ENCODE peak calls at places on chromosomes 6 and 20, in five cellular contexts. One of them, this sample, is unnamed. For H3K36me3, the result is how much of the 10 kb centered on the place peaks cover.

GRCh38 chr6:124867126-124867525 is 95.1 kb upstream of the RNF217 start:
- DNase-seq in astrocyte: no peak
- DNase-seq in mammary epithelial cell: no peak
- DNase-seq in hepatocyte: no peak
- DNase-seq in endothelial cell of umbilical vein: no peak
- DNase-seq in this sample: no peak

GRCh38 chr6:134111062-134111677 is 58.7 kb upstream of the SLC2A12 start:
- DNase-seq in astrocyte: peak
- DNase-seq in mammary epithelial cell: peak
- DNase-seq in hepatocyte: peak
- DNase-seq in endothelial cell of umbilical vein: peak
- DNase-seq in this sample: peak

GRCh38 chr6:30007132-30007764 is 53.8 kb upstream of the POLR1H start:
- DNase-seq in astrocyte: no peak
- DNase-seq in mammary epithelial cell: no peak
- DNase-seq in hepatocyte: no peak
- DNase-seq in endothelial cell of umbilical vein: no peak
- DNase-seq in this sample: no peak

GRCh38 chr6:8432614-8433013 is 2.7 kb downstream of the SLC35B3 start:
- DNase-seq in astrocyte: peak
- DNase-seq in mammary epithelial cell: no peak
- DNase-seq in hepatocyte: no peak
- DNase-seq in endothelial cell of umbilical vein: no peak
- DNase-seq in this sample: no peak

GRCh38 chr6:163883946-163884345 is 469.4 kb downstream of the QKI start:
- DNase-seq in astrocyte: no peak
- DNase-seq in mammary epithelial cell: no peak
- DNase-seq in hepatocyte: no peak
- DNase-seq in endothelial cell of umbilical vein: no peak
- DNase-seq in this sample: no peak

GRCh38 chr6:1524040-1524480 is 85.7 kb upstream of the FOXC1 start:
- DNase-seq in astrocyte: peak
- DNase-seq in mammary epithelial cell: peak
- DNase-seq in hepatocyte: peak
- DNase-seq in endothelial cell of umbilical vein: peak
- DNase-seq in this sample: peak

GRCh38 chr6:165876568-165876967 is 213.5 kb upstream of the PDE10A start:
- DNase-seq in astrocyte: peak
- DNase-seq in mammary epithelial cell: no peak
- DNase-seq in hepatocyte: no peak
- DNase-seq in endothelial cell of umbilical vein: no peak
- DNase-seq in this sample: peak

GRCh38 chr20:60066438-60066823 is 108.2 kb downstream of the CDH26 start:
- DNase-seq in astrocyte: no peak
- DNase-seq in mammary epithelial cell: no peak
- DNase-seq in hepatocyte: no peak
- DNase-seq in endothelial cell of umbilical vein: no peak
- DNase-seq in this sample: no peak

GRCh38 chr6:119110601-119111548 is 32.4 kb upstream of the FAM184A start:
- DNase-seq in astrocyte: peak
- DNase-seq in mammary epithelial cell: peak
- DNase-seq in hepatocyte: peak
- DNase-seq in endothelial cell of umbilical vein: peak
- DNase-seq in this sample: peak

GRCh38 chr6:86107985-86108384 is 465.3 kb upstream of the SYNCRIP start:
- DNase-seq in astrocyte: no peak
- DNase-seq in mammary epithelial cell: no peak
- DNase-seq in hepatocyte: no peak
- DNase-seq in endothelial cell of umbilical vein: no peak
- DNase-seq in this sample: no peak

GRCh38 chr20:9043364-9043763 is 25.5 kb upstream of the PLCB4 start:
- DNase-seq in astrocyte: no peak
- DNase-seq in mammary epithelial cell: no peak
- DNase-seq in hepatocyte: no peak
- DNase-seq in endothelial cell of umbilical vein: no peak
- DNase-seq in this sample: no peak

GRCh38 chr6:11824986-11825385 is 46.4 kb upstream of the ADTRP start:
- DNase-seq in astrocyte: peak
- DNase-seq in mammary epithelial cell: peak
- DNase-seq in hepatocyte: no peak
- DNase-seq in endothelial cell of umbilical vein: no peak
- DNase-seq in this sample: peak

GRCh38 chr6:37653229-37653628 is 44.5 kb downstream of the MDGA1 start:
- DNase-seq in astrocyte: no peak
- DNase-seq in mammary epithelial cell: no peak
- DNase-seq in hepatocyte: no peak
- DNase-seq in endothelial cell of umbilical vein: no peak
- DNase-seq in this sample: no peak

GRCh38 chr20:13868331-13868730 is 83.5 kb downstream of the NDUFAF5 start:
- DNase-seq in astrocyte: peak
- DNase-seq in mammary epithelial cell: peak
- DNase-seq in hepatocyte: no peak
- DNase-seq in endothelial cell of umbilical vein: no peak
- DNase-seq in this sample: peak

GRCh38 chr6:16850332-16851022 is 89.2 kb upstream of the ATXN1 start:
- DNase-seq in astrocyte: peak
- DNase-seq in mammary epithelial cell: no peak
- DNase-seq in hepatocyte: no peak
- DNase-seq in endothelial cell of umbilical vein: no peak
- DNase-seq in this sample: peak

GRCh38 chr6:10177703-10178102 is 237.2 kb downstream of the TFAP2A start:
- DNase-seq in astrocyte: no peak
- DNase-seq in mammary epithelial cell: peak
- DNase-seq in hepatocyte: no peak
- DNase-seq in endothelial cell of umbilical vein: no peak
- DNase-seq in this sample: peak

GRCh38 chr6:144302701-144303351 is 17.7 kb downstream of the UTRN start:
- DNase-seq in astrocyte: peak
- DNase-seq in mammary epithelial cell: no peak
- DNase-seq in hepatocyte: no peak
- DNase-seq in endothelial cell of umbilical vein: no peak
- DNase-seq in this sample: peak

GRCh38 chr6:35294308-35294945 is 3.2 kb upstream of the DEF6 start:
- DNase-seq in astrocyte: no peak
- DNase-seq in mammary epithelial cell: peak
- DNase-seq in hepatocyte: peak
- DNase-seq in endothelial cell of umbilical vein: peak
- DNase-seq in this sample: peak

GRCh38 chr20:46680684-46681031 is 8.6 kb downstream of the TP53RK start:
- DNase-seq in astrocyte: no peak
- DNase-seq in mammary epithelial cell: no peak
- DNase-seq in hepatocyte: no peak
- DNase-seq in endothelial cell of umbilical vein: no peak
- DNase-seq in this sample: no peak

GRCh38 chr6:80690611-80691090 is 584.2 kb downstream of the BCKDHB start:
- DNase-seq in astrocyte: peak
- DNase-seq in mammary epithelial cell: no peak
- DNase-seq in hepatocyte: no peak
- DNase-seq in endothelial cell of umbilical vein: no peak
- DNase-seq in this sample: peak

DNA sequence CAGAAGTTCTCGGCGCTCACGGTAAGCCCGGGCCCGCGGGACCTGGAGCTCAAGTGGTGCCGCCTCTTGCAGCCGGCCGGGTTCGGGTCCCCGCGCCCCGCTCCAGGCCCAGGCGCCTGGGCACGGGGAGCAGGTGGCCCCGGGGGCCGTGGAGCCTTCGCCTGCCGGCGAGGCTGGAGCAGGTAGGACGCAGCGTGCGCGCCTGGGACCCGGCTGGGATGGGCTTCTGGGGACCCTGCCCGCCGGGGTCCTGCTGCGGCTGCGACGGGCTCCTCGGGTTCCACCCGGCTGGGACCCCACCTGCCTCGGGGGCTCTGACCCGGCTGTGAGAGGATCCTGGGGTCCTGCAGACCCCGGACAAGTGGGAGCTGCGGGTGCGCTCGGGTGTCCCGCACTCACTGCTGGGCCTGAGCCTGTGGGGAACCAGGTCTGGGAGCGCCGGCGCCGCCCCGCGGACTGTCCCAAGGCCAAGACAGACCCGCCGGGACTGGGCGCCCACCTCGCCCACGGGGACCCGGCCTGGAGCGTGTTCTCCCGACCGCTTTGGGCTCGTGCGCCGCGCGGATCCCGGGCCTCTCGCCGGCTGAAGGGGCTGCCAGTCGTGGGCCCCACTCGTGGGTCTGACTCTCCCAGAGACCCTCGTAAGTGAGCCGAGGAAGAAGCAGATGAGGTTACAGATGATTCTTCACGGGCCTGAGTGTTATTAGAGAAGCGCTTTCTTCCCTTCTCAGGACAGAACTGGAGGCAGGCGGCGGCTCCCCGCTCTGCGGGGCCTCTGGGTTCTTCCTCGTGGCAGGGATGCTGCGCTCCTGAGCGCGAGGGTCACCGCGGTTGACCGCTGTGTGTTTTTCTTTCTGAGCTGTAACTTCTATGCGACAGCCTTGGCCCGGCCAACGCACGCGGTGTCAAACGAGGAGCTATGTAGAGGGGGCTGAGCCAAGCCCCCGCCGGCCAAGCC is 729 bp downstream of the SMOC2 start:
- DNase-seq in astrocyte: no peak
- DNase-seq in mammary epithelial cell: no peak
- DNase-seq in hepatocyte: no peak
- DNase-seq in endothelial cell of umbilical vein: no peak
- DNase-seq in this sample: no peak
- H3K27ac ChIP-seq in astrocyte: no peak
- H3K27ac ChIP-seq in mammary epithelial cell: no peak
- H3K27ac ChIP-seq in hepatocyte: no peak
- H3K27ac ChIP-seq in endothelial cell of umbilical vein: no peak
- H3K27ac ChIP-seq in this sample: no peak

GRCh38 chr6:43395822-43396221 is 26.4 kb upstream of the ZNF318 start:
- DNase-seq in astrocyte: no peak
- DNase-seq in mammary epithelial cell: no peak
- DNase-seq in hepatocyte: no peak
- DNase-seq in endothelial cell of umbilical vein: no peak
- DNase-seq in this sample: no peak
- H3K4me2 ChIP-seq in astrocyte: no peak
- H3K4me2 ChIP-seq in mammary epithelial cell: no peak
- H3K4me2 ChIP-seq in hepatocyte: no peak
- H3K4me2 ChIP-seq in endothelial cell of umbilical vein: no peak
- H3K4me2 ChIP-seq in this sample: no peak

GRCh38 chr20:58982406-58983114 is 1.5 kb downstream of the NELFCD start:
- DNase-seq in astrocyte: no peak
- DNase-seq in mammary epithelial cell: no peak
- DNase-seq in hepatocyte: peak
- DNase-seq in endothelial cell of umbilical vein: no peak
- DNase-seq in this sample: no peak
- H3K36me3 ChIP-seq in astrocyte: under half
- H3K36me3 ChIP-seq in mammary epithelial cell: under half
- H3K36me3 ChIP-seq in hepatocyte: under half
- H3K36me3 ChIP-seq in endothelial cell of umbilical vein: under half
- H3K36me3 ChIP-seq in this sample: under half

DNA sequence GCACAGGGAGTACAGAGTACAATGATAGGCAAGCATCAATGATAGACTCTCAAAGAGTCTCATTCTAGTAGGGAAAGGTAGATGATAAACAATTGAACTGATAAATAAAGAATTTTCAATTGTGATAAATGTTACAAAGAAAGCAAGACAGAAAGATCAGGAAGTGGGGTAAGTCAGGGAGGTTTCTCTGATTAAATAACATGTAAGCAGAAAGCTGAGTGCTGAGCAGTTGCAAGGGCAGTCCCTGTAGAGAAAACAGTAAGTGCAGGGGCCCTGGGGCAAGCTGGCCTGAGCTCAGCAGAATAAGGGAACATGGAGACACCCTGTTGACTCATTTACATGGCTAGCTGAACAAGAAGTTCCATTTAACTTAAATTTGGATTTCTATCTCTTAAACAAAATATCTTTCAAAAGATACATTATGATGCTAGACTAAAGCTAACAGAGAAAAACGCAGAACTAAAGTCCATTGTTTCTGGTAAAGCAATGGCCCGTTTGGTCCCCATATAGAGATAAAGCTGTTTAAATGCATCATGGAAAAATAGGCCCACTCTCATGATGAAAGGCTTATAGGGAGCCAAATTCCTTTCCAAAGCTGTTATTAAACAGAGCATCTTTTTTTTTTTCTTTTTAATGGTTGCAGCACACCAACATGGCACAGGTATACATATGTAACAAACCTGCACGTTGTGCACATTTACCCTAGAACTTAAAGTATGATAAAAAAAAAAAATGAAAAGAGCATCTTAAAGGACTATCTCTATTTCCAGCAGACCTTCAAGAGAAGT is 5.3 kb upstream of the TNFAIP3 start:
- DNase-seq in astrocyte: no peak
- DNase-seq in mammary epithelial cell: peak
- DNase-seq in hepatocyte: no peak
- DNase-seq in endothelial cell of umbilical vein: no peak
- DNase-seq in this sample: no peak
- H3K27ac ChIP-seq in astrocyte: no peak
- H3K27ac ChIP-seq in mammary epithelial cell: peak
- H3K27ac ChIP-seq in hepatocyte: peak
- H3K27ac ChIP-seq in endothelial cell of umbilical vein: no peak
- H3K27ac ChIP-seq in this sample: no peak